ENCODE peak calls at places on chromosomes 6 and 20, in four cellular contexts. V is left lung, J is PC-3, U is brain microvascular endothelial cell. X is an unnamed sample.

GRCh38 chr6:137590684-137591083 is 96.5 kb upstream of the OLIG3 start:
- DNase-seq in V (no peak), J (no peak), U (no peak), X (no peak)

GRCh38 chr6:10237284-10238043 is 177.4 kb downstream of the TFAP2A start:
- DNase-seq in V (no peak), J (peak), U (peak), X (no peak)

GRCh38 chr6:167795874-167796667 is 30.6 kb upstream of the AFDN start:
- DNase-seq in V (peak), J (no peak), U (no peak), X (no peak)

GRCh38 chr6:3610206-3610605 is 141.3 kb downstream of the PXDC1 start:
- DNase-seq in V (no peak), J (peak), U (peak), X (peak)

GRCh38 chr20:61387204-61387958 is 135.3 kb downstream of the CDH4 start:
- DNase-seq in V (no peak), J (no peak), U (peak), X (peak)

GRCh38 chr6:150273457-150274309 is 95.1 kb upstream of the IYD start:
- DNase-seq in V (no peak), J (no peak), U (no peak), X (no peak)

GRCh38 chr6:78746457-78746856 is 120.9 kb upstream of the IRAK1BP1 start:
- DNase-seq in V (no peak), J (no peak), U (no peak), X (no peak)

GRCh38 chr6:20424679-20425078 is 23.0 kb downstream of the E2F3 start:
- DNase-seq in V (no peak), J (no peak), U (no peak), X (no peak)

GRCh38 chr6:105504660-105505059 is 101.8 kb upstream of the PREP start:
- DNase-seq in V (no peak), J (no peak), U (no peak), X (no peak)

GRCh38 chr6:138537090-138537489 is 37.8 kb upstream of the NHSL1 start:
- DNase-seq in V (no peak), J (no peak), U (peak), X (no peak)

GRCh38 chr20:25063981-25064380 is 6.0 kb upstream of the ACSS1 start:
- DNase-seq in V (no peak), J (no peak), U (no peak), X (no peak)

GRCh38 chr6:391559-392440 is at the start of gene IRF4:
- DNase-seq in V (no peak), J (no peak), U (no peak), X (no peak)

GRCh38 chr20:57243480-57244220 is 22.8 kb downstream of the BMP7 start:
- DNase-seq in V (no peak), J (no peak), U (no peak), X (no peak)

GRCh38 chr20:63230800-63231268 is 4.9 kb upstream of the BIRC7 start:
- DNase-seq in V (peak), J (peak), U (peak), X (no peak)
- TF ChIP-seq CTCF in V (peak), J (peak), U (peak), X (peak)

GRCh38 chr6:38187285-38187684 is 367.8 kb downstream of the ZFAND3 start:
- DNase-seq in V (no peak), J (no peak), U (no peak), X (no peak)
- TF ChIP-seq CTCF in V (no peak), J (no peak), U (no peak), X (no peak)

DNA sequence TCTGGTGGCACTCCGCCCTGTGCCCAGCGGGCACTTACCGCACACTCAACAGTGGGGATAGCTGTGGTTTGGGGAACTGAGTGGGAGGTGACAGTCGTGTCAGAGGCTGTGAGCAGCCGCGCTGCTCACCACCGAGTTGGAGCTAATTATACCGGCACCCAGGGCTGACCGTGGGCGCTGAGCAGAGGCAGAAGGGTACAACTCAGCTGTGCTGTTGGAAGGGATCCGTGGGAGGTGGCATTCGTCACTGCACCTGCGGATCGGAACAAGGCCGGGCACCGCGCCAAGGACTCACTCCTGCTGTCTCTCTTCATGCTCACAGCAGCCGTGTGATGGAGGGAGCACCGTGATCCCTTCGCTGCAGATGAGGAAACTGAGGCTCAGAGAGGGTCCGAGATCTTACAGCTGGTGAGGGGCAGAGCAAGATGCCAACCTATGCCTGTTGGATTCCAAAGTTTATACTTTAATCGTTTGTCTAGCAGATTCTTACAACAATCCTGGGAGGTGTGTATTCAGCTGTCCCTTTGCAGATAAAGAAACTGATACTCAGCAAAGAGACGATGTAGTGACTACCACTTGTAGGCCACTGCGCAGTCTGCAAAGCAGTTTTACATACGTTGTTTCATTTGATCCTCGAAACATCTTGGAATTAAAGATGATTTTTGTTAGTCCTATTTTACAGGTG is 713 bp upstream of the ELMO2 start:
- DNase-seq in V (peak), J (peak), U (no peak), X (peak)
- TF ChIP-seq CTCF in V (no peak), J (no peak), U (no peak), X (no peak)

GRCh38 chr6:34243901-34244884 is 4.6 kb downstream of the SMIM29 start:
- DNase-seq in V (peak), J (peak), U (peak), X (no peak)
- TF ChIP-seq CTCF in V (no peak), J (peak), U (peak), X (peak)

DNA sequence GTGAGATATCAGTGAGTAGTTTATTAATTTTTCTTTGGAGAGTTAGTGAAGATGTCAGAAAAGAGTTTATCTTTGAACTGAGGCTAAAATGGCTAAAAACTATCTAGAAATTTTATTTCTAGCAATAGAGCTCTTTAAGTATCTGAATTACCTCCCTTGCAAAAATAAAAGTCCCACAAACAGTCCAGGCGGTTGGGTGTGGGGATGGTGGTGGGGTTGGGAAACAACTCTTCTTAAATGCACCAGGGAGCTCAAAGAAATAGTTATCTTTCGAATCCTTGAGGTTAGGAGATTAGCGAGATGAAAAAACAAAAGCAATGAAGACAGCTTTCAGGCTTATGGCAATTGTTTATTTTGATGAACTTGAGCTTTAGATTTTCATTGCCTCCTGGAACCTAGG is 1299.1 kb upstream of the ADGRB3 start:
- DNase-seq in V (no peak), J (no peak), U (no peak), X (no peak)
- TF ChIP-seq CTCF in V (no peak), J (no peak), U (no peak), X (no peak)

DNA sequence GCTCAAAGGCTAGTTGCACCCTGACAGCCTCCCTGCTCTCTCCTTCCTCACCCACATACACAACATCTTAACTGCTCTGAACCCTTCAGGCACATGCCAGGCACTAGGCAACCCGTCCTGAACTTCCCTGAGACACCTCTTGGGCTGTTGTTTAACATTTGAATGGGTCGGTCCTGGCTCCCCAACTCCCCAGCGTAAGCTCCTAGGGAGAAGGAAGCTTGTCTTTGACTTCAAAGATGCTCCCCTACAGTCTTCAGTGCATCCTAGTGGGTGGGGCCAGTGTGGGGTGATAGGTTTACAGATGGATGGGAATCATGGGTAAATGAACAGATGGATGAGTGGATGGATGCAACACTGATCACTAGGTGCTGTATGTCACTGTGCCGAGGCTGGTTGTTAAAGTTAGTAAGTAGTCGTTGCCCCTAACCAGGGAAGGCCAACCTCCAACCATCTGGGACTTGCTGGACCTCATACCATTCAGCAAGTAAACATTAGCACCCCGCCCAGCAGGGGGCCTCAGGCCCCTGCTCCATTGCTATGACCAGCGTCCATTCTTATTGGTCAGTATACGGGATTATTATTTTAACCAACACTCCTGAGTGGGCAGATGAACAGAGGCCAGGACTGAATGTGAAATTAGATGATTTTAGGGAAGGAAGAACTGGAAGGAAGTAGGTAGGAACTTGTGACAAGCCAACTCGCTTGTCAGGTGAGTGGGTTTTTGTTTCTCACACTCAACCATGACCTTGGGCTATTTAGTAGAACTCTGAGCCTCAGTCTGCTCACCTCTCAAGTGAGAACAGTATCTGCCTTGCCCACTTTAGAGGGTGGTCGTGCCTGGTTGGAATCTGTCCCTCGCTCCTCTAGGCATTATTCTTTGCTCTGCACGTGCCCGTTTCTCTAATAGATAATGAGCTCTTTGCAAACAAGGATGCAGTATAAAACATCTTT is 82.9 kb upstream of the FOXP4 start:
- DNase-seq in V (no peak), J (peak), U (peak), X (no peak)
- TF ChIP-seq CTCF in V (peak), J (peak), U (peak), X (peak)

GRCh38 chr6:73798592-73798991 is 102.6 kb downstream of the CD109 start:
- DNase-seq in V (no peak), J (peak), U (peak), X (no peak)
- TF ChIP-seq CTCF in V (no peak), J (peak), U (peak), X (no peak)

X was measured in mesothelial cell of epicardium.